ENCODE peak calls at places on chromosomes 13 and 19, in eight cellular contexts. One of them, this sample, is unnamed.

GRCh38 chr13:41782086-41782485 is 178.8 kb downstream of the VWA8 start:
- DNase-seq in OCI-LY7: no peak
- DNase-seq in Calu3: no peak
- DNase-seq in IMR-90: no peak
- DNase-seq in neural crest cell: no peak
- DNase-seq in GM13976: no peak
- DNase-seq in HCT116: no peak
- DNase-seq in pancreas: no peak
- DNase-seq in this sample: no peak

GRCh38 chr19:35154535-35155406 is at the start of gene FXYD5:
- DNase-seq in OCI-LY7: peak
- DNase-seq in Calu3: peak
- DNase-seq in IMR-90: peak
- DNase-seq in neural crest cell: no peak
- DNase-seq in GM13976: peak
- DNase-seq in HCT116: no peak
- DNase-seq in pancreas: peak
- DNase-seq in this sample: peak

GRCh38 chr19:57348136-57348535 is 2.9 kb upstream of the ZNF304 start:
- DNase-seq in OCI-LY7: no peak
- DNase-seq in Calu3: no peak
- DNase-seq in IMR-90: peak
- DNase-seq in neural crest cell: no peak
- DNase-seq in GM13976: no peak
- DNase-seq in HCT116: no peak
- DNase-seq in pancreas: no peak
- DNase-seq in this sample: no peak

GRCh38 chr13:48126944-48127814 is 32.3 kb upstream of the MED4 start:
- DNase-seq in OCI-LY7: peak
- DNase-seq in Calu3: peak
- DNase-seq in IMR-90: peak
- DNase-seq in neural crest cell: no peak
- DNase-seq in GM13976: peak
- DNase-seq in HCT116: peak
- DNase-seq in pancreas: no peak
- DNase-seq in this sample: peak

GRCh38 chr19:46728693-46729339 is 11.9 kb upstream of the PRKD2 start:
- DNase-seq in OCI-LY7: peak
- DNase-seq in Calu3: peak
- DNase-seq in IMR-90: peak
- DNase-seq in neural crest cell: peak
- DNase-seq in GM13976: peak
- DNase-seq in HCT116: no peak
- DNase-seq in pancreas: peak
- DNase-seq in this sample: peak

GRCh38 chr19:16814526-16815100 is 14.6 kb upstream of the SIN3B start:
- DNase-seq in OCI-LY7: no peak
- DNase-seq in Calu3: no peak
- DNase-seq in IMR-90: peak
- DNase-seq in neural crest cell: no peak
- DNase-seq in GM13976: no peak
- DNase-seq in HCT116: no peak
- DNase-seq in pancreas: no peak
- DNase-seq in this sample: no peak

GRCh38 chr13:34294483-34295129 is 476.7 kb downstream of the RFC3 start:
- DNase-seq in OCI-LY7: no peak
- DNase-seq in Calu3: no peak
- DNase-seq in IMR-90: no peak
- DNase-seq in neural crest cell: no peak
- DNase-seq in GM13976: no peak
- DNase-seq in HCT116: no peak
- DNase-seq in pancreas: no peak
- DNase-seq in this sample: no peak

GRCh38 chr13:91158015-91158390 is 189.5 kb upstream of the MIR17HG start:
- DNase-seq in OCI-LY7: no peak
- DNase-seq in Calu3: no peak
- DNase-seq in IMR-90: no peak
- DNase-seq in neural crest cell: no peak
- DNase-seq in GM13976: no peak
- DNase-seq in HCT116: no peak
- DNase-seq in pancreas: no peak
- DNase-seq in this sample: no peak

GRCh38 chr19:45215391-45216191 is 29.6 kb downstream of the EXOC3L2 start:
- DNase-seq in OCI-LY7: no peak
- DNase-seq in Calu3: peak
- DNase-seq in IMR-90: no peak
- DNase-seq in neural crest cell: peak
- DNase-seq in GM13976: peak
- DNase-seq in HCT116: no peak
- DNase-seq in pancreas: peak
- DNase-seq in this sample: peak

GRCh38 chr19:18558202-18558555 is 509 bp downstream of the KXD1 start:
- DNase-seq in OCI-LY7: no peak
- DNase-seq in Calu3: no peak
- DNase-seq in IMR-90: no peak
- DNase-seq in neural crest cell: no peak
- DNase-seq in GM13976: no peak
- DNase-seq in HCT116: no peak
- DNase-seq in pancreas: no peak
- DNase-seq in this sample: no peak

GRCh38 chr19:34254552-34255432 is at the start of gene GARRE1:
- DNase-seq in OCI-LY7: peak
- DNase-seq in Calu3: peak
- DNase-seq in IMR-90: peak
- DNase-seq in neural crest cell: peak
- DNase-seq in GM13976: peak
- DNase-seq in HCT116: no peak
- DNase-seq in pancreas: peak
- DNase-seq in this sample: peak

GRCh38 chr19:7293795-7294570 is at the start of gene INSR:
- DNase-seq in OCI-LY7: peak
- DNase-seq in Calu3: peak
- DNase-seq in IMR-90: peak
- DNase-seq in neural crest cell: peak
- DNase-seq in GM13976: peak
- DNase-seq in HCT116: peak
- DNase-seq in pancreas: peak
- DNase-seq in this sample: peak

GRCh38 chr19:13839938-13840750 is 36.8 kb upstream of the NANOS3 start:
- DNase-seq in OCI-LY7: no peak
- DNase-seq in Calu3: peak
- DNase-seq in IMR-90: peak
- DNase-seq in neural crest cell: no peak
- DNase-seq in GM13976: no peak
- DNase-seq in HCT116: no peak
- DNase-seq in pancreas: peak
- DNase-seq in this sample: no peak

GRCh38 chr19:2856457-2857055 is 10.6 kb upstream of the ZNF556 start:
- DNase-seq in OCI-LY7: no peak
- DNase-seq in Calu3: no peak
- DNase-seq in IMR-90: no peak
- DNase-seq in neural crest cell: no peak
- DNase-seq in GM13976: no peak
- DNase-seq in HCT116: no peak
- DNase-seq in pancreas: no peak
- DNase-seq in this sample: no peak

GRCh38 chr13:100221166-100221565 is 132.3 kb downstream of the PCCA start:
- DNase-seq in OCI-LY7: no peak
- DNase-seq in Calu3: no peak
- DNase-seq in IMR-90: no peak
- DNase-seq in neural crest cell: no peak
- DNase-seq in GM13976: no peak
- DNase-seq in HCT116: no peak
- DNase-seq in pancreas: no peak
- DNase-seq in this sample: no peak
- TF ChIP-seq CTCF in OCI-LY7: no peak
- TF ChIP-seq CTCF in Calu3: no peak
- TF ChIP-seq CTCF in IMR-90: no peak
- TF ChIP-seq CTCF in neural crest cell: no peak
- TF ChIP-seq CTCF in GM13976: no peak
- TF ChIP-seq CTCF in HCT116: no peak
- TF ChIP-seq CTCF in pancreas: no peak
- TF ChIP-seq CTCF in this sample: no peak

GRCh38 chr19:38956264-38956663 is 19.3 kb downstream of the FBXO17 start:
- DNase-seq in OCI-LY7: no peak
- DNase-seq in Calu3: no peak
- DNase-seq in IMR-90: no peak
- DNase-seq in neural crest cell: no peak
- DNase-seq in GM13976: no peak
- DNase-seq in HCT116: no peak
- DNase-seq in pancreas: no peak
- DNase-seq in this sample: no peak

GRCh38 chr19:38951187-38951586 is 20.4 kb downstream of the MRPS12 start:
- DNase-seq in OCI-LY7: no peak
- DNase-seq in Calu3: no peak
- DNase-seq in IMR-90: no peak
- DNase-seq in neural crest cell: no peak
- DNase-seq in GM13976: no peak
- DNase-seq in HCT116: no peak
- DNase-seq in pancreas: no peak
- DNase-seq in this sample: no peak

GRCh38 chr19:38953677-38954076 is 21.9 kb downstream of the FBXO17 start:
- DNase-seq in OCI-LY7: no peak
- DNase-seq in Calu3: no peak
- DNase-seq in IMR-90: no peak
- DNase-seq in neural crest cell: no peak
- DNase-seq in GM13976: no peak
- DNase-seq in HCT116: no peak
- DNase-seq in pancreas: no peak
- DNase-seq in this sample: no peak

GRCh38 chr19:38949580-38950367 is 19.0 kb downstream of the MRPS12 start:
- DNase-seq in OCI-LY7: peak
- DNase-seq in Calu3: peak
- DNase-seq in IMR-90: peak
- DNase-seq in neural crest cell: peak
- DNase-seq in GM13976: peak
- DNase-seq in HCT116: no peak
- DNase-seq in pancreas: peak
- DNase-seq in this sample: peak

GRCh38 chr19:38952395-38953165 is 21.8 kb downstream of the MRPS12 start:
- DNase-seq in OCI-LY7: peak
- DNase-seq in Calu3: peak
- DNase-seq in IMR-90: peak
- DNase-seq in neural crest cell: peak
- DNase-seq in GM13976: peak
- DNase-seq in HCT116: no peak
- DNase-seq in pancreas: no peak
- DNase-seq in this sample: peak
- TF ChIP-seq CTCF in OCI-LY7: peak
- TF ChIP-seq CTCF in Calu3: peak
- TF ChIP-seq CTCF in IMR-90: peak
- TF ChIP-seq CTCF in neural crest cell: peak
- TF ChIP-seq CTCF in GM13976: peak
- TF ChIP-seq CTCF in HCT116: peak
- TF ChIP-seq CTCF in pancreas: no peak
- TF ChIP-seq CTCF in this sample: peak

DNA sequence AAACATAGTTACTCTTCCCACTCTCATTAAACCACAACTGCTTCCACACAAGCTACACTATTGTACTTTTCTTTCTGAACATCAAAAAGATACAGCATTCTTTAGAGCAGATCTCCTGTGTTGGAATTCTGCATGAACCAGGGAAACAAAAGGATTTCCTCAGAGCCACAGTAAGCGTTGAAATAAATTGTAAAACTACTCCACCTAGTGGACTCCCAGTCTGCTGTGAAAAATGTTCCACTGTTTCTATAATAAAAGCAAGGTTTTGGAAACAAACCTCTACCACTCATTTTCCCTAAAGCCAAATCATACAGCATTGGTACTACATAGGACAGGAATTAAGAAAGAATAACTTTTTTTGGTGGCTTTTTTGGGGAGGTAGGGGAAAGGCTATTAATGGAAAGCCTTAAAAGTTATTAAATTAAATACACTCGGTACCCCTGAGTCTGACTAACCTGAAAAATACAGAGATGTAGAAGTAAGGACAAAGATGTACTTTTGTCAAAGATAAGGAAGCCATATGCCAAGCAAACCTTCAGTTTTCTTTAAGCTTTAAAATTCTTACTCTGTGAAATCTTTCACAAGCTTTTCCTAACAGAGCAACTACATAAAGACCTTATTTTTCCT is 19.3 kb downstream of the NUFIP1 start:
- DNase-seq in OCI-LY7: peak
- DNase-seq in Calu3: no peak
- DNase-seq in IMR-90: peak
- DNase-seq in neural crest cell: no peak
- DNase-seq in GM13976: peak
- DNase-seq in HCT116: peak
- DNase-seq in pancreas: no peak
- DNase-seq in this sample: peak
- TF ChIP-seq CTCF in OCI-LY7: peak
- TF ChIP-seq CTCF in Calu3: peak
- TF ChIP-seq CTCF in IMR-90: peak
- TF ChIP-seq CTCF in neural crest cell: peak
- TF ChIP-seq CTCF in GM13976: peak
- TF ChIP-seq CTCF in HCT116: peak
- TF ChIP-seq CTCF in pancreas: peak
- TF ChIP-seq CTCF in this sample: peak

GRCh38 chr13:106101201-106101600 is 434.3 kb downstream of the EFNB2 start:
- DNase-seq in OCI-LY7: no peak
- DNase-seq in Calu3: no peak
- DNase-seq in IMR-90: no peak
- DNase-seq in neural crest cell: no peak
- DNase-seq in GM13976: no peak
- DNase-seq in HCT116: no peak
- DNase-seq in pancreas: no peak
- DNase-seq in this sample: no peak

GRCh38 chr13:106099765-106100164 is 435.7 kb downstream of the EFNB2 start:
- DNase-seq in OCI-LY7: no peak
- DNase-seq in Calu3: no peak
- DNase-seq in IMR-90: no peak
- DNase-seq in neural crest cell: peak
- DNase-seq in GM13976: no peak
- DNase-seq in HCT116: no peak
- DNase-seq in pancreas: no peak
- DNase-seq in this sample: no peak

GRCh38 chr13:106100261-106100919 is 435.1 kb downstream of the EFNB2 start:
- DNase-seq in OCI-LY7: no peak
- DNase-seq in Calu3: peak
- DNase-seq in IMR-90: no peak
- DNase-seq in neural crest cell: peak
- DNase-seq in GM13976: no peak
- DNase-seq in HCT116: peak
- DNase-seq in pancreas: no peak
- DNase-seq in this sample: peak

GRCh38 chr13:106096661-106097092 is 438.8 kb downstream of the EFNB2 start:
- DNase-seq in OCI-LY7: no peak
- DNase-seq in Calu3: no peak
- DNase-seq in IMR-90: no peak
- DNase-seq in neural crest cell: no peak
- DNase-seq in GM13976: no peak
- DNase-seq in HCT116: peak
- DNase-seq in pancreas: no peak
- DNase-seq in this sample: no peak

DNA sequence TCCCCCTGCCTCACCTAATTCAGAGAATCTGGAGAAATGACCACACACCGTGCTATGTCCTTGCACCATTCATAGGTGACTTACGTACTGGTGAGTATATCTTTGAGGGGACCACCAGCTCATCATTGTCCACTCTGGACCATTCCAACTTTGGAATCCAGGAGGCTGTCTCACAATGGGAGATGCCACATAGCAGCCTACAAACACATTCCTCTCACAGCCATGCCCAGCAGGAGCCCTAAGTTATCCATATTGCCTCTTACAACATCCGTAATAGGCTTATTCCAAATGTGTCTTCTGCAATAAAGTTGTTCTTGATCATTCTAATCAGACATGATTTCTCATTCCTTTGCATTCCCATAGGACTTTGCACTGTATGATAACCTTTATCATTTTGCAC is 436.7 kb downstream of the EFNB2 start:
- DNase-seq in OCI-LY7: no peak
- DNase-seq in Calu3: no peak
- DNase-seq in IMR-90: no peak
- DNase-seq in neural crest cell: no peak
- DNase-seq in GM13976: no peak
- DNase-seq in HCT116: no peak
- DNase-seq in pancreas: no peak
- DNase-seq in this sample: no peak
- TF ChIP-seq CTCF in OCI-LY7: no peak
- TF ChIP-seq CTCF in Calu3: no peak
- TF ChIP-seq CTCF in IMR-90: no peak
- TF ChIP-seq CTCF in neural crest cell: no peak
- TF ChIP-seq CTCF in GM13976: no peak
- TF ChIP-seq CTCF in HCT116: no peak
- TF ChIP-seq CTCF in pancreas: no peak
- TF ChIP-seq CTCF in this sample: no peak

This sample was measured in endothelial cell.